ENCODE peak calls at places on chromosomes 3 and 15, in seven cellular contexts. W, O, K, V, R, I and D are unnamed samples.

GRCh38 chr3:124966557-124967480 is 32.3 kb upstream of the MUC13 start:
- DNase-seq in W (no peak), O (no peak), K (no peak), V (no peak), R (no peak), I (no peak), D (no peak)

GRCh38 chr3:180749322-180749721 is 70.0 kb upstream of the CCDC39 start:
- DNase-seq in W (no peak), O (no peak), K (no peak), V (no peak), R (no peak), I (no peak), D (no peak)

GRCh38 chr3:29922990-29923746 is 642.3 kb downstream of the RBMS3 start:
- DNase-seq in W (peak; percentile 92), O (no peak), K (no peak), V (peak; percentile 80), R (no peak), I (peak; percentile 57), D (peak; percentile 2)

GRCh38 chr3:35528728-35529127 is 110.6 kb upstream of the ARPP21 start:
- DNase-seq in W (no peak), O (no peak), K (no peak), V (no peak), R (no peak), I (no peak), D (no peak)

GRCh38 chr3:45560270-45561020 is 34.1 kb upstream of the LIMD1 start:
- DNase-seq in W (no peak), O (peak; percentile 48), K (no peak), V (no peak), R (no peak), I (peak; percentile 95), D (no peak)

GRCh38 chr3:188208751-188209433 is 54.9 kb downstream of the LPP start:
- DNase-seq in W (peak; percentile 21), O (no peak), K (no peak), V (peak; percentile 26), R (no peak), I (no peak), D (no peak)

GRCh38 chr3:52052831-52053306 is 3.5 kb downstream of the DUSP7 start:
- DNase-seq in W (peak; percentile 70), O (peak; percentile 85), K (no peak), V (peak; percentile 78), R (no peak), I (peak; percentile 70), D (peak; percentile 47)

GRCh38 chr3:39810647-39811161 is 1.3 kb downstream of the MYRIP start:
- DNase-seq in W (no peak), O (no peak), K (no peak), V (no peak), R (no peak), I (no peak), D (no peak)

GRCh38 chr3:197613187-197613586 is 57.4 kb upstream of the BDH1 start:
- DNase-seq in W (no peak), O (no peak), K (no peak), V (no peak), R (no peak), I (no peak), D (no peak)

GRCh38 chr15:80434926-80435720 is 30.9 kb downstream of the ARNT2 start:
- DNase-seq in W (no peak), O (no peak), K (no peak), V (no peak), R (no peak), I (no peak), D (no peak)

GRCh38 chr15:79977431-79977940 is 6.5 kb upstream of the BCL2A1 start:
- DNase-seq in W (no peak), O (no peak), K (no peak), V (no peak), R (no peak), I (no peak), D (no peak)

GRCh38 chr3:56303508-56303907 is 164.8 kb downstream of the ERC2 start:
- DNase-seq in W (peak; percentile 32), O (peak; percentile 27), K (no peak), V (peak; percentile 37), R (no peak), I (no peak), D (no peak)